ENCODE peak calls at places on chromosomes 3 and 15, in nine cellular contexts. One of them, this sample, is unnamed.

GRCh38 chr3:101879102-101879501 is 29.8 kb downstream of the NFKBIZ start:
- DNase-seq in HepG2: no peak
- DNase-seq in tibial nerve: no peak
- DNase-seq in esophagus muscularis mucosa: no peak
- DNase-seq in A549: no peak
- DNase-seq in K562: no peak
- DNase-seq in transverse colon: no peak
- DNase-seq in stomach: no peak
- DNase-seq in H1: no peak
- DNase-seq in this sample: no peak

GRCh38 chr3:71416868-71417267 is 166.7 kb downstream of the FOXP1 start:
- DNase-seq in HepG2: peak; percentile 34
- DNase-seq in tibial nerve: no peak
- DNase-seq in esophagus muscularis mucosa: no peak
- DNase-seq in A549: no peak
- DNase-seq in K562: peak; percentile 39
- DNase-seq in transverse colon: no peak
- DNase-seq in stomach: no peak
- DNase-seq in H1: peak; percentile 25
- DNase-seq in this sample: no peak

GRCh38 chr3:33789183-33789954 is 9.1 kb upstream of the PDCD6IP start:
- DNase-seq in HepG2: no peak
- DNase-seq in tibial nerve: no peak
- DNase-seq in esophagus muscularis mucosa: no peak
- DNase-seq in A549: no peak
- DNase-seq in K562: no peak
- DNase-seq in transverse colon: no peak
- DNase-seq in stomach: no peak
- DNase-seq in H1: no peak
- DNase-seq in this sample: no peak

GRCh38 chr3:151439652-151440125 is 21.2 kb downstream of the IGSF10 start:
- DNase-seq in HepG2: peak; percentile 49
- DNase-seq in tibial nerve: no peak
- DNase-seq in esophagus muscularis mucosa: no peak
- DNase-seq in A549: peak; percentile 50
- DNase-seq in K562: peak; percentile 45
- DNase-seq in transverse colon: no peak
- DNase-seq in stomach: no peak
- DNase-seq in H1: no peak
- DNase-seq in this sample: no peak

GRCh38 chr3:32278714-32279113 is 40.2 kb downstream of the CMTM8 start:
- DNase-seq in HepG2: no peak
- DNase-seq in tibial nerve: no peak
- DNase-seq in esophagus muscularis mucosa: peak; percentile 34
- DNase-seq in A549: no peak
- DNase-seq in K562: no peak
- DNase-seq in transverse colon: no peak
- DNase-seq in stomach: no peak
- DNase-seq in H1: no peak
- DNase-seq in this sample: no peak

GRCh38 chr3:173257797-173258196 is 116.8 kb upstream of the SPATA16 start:
- DNase-seq in HepG2: no peak
- DNase-seq in tibial nerve: no peak
- DNase-seq in esophagus muscularis mucosa: no peak
- DNase-seq in A549: no peak
- DNase-seq in K562: no peak
- DNase-seq in transverse colon: no peak
- DNase-seq in stomach: no peak
- DNase-seq in H1: no peak
- DNase-seq in this sample: no peak

GRCh38 chr3:114221165-114221880 is 16.1 kb downstream of the ZNF80 start:
- DNase-seq in HepG2: no peak
- DNase-seq in tibial nerve: no peak
- DNase-seq in esophagus muscularis mucosa: no peak
- DNase-seq in A549: no peak
- DNase-seq in K562: no peak
- DNase-seq in transverse colon: peak; percentile 17
- DNase-seq in stomach: no peak
- DNase-seq in H1: no peak
- DNase-seq in this sample: no peak

GRCh38 chr15:96553931-96554330 is 223.4 kb downstream of the NR2F2 start:
- DNase-seq in HepG2: no peak
- DNase-seq in tibial nerve: no peak
- DNase-seq in esophagus muscularis mucosa: no peak
- DNase-seq in A549: no peak
- DNase-seq in K562: no peak
- DNase-seq in transverse colon: no peak
- DNase-seq in stomach: no peak
- DNase-seq in H1: no peak
- DNase-seq in this sample: no peak

GRCh38 chr15:65903296-65904073 is 34.2 kb downstream of the RAB11A start:
- DNase-seq in HepG2: peak; percentile 12
- DNase-seq in tibial nerve: no peak
- DNase-seq in esophagus muscularis mucosa: peak; percentile 50
- DNase-seq in A549: no peak
- DNase-seq in K562: no peak
- DNase-seq in transverse colon: no peak
- DNase-seq in stomach: no peak
- DNase-seq in H1: no peak
- DNase-seq in this sample: no peak

GRCh38 chr3:194270627-194271458 is 80.3 kb downstream of the CPN2 start:
- DNase-seq in HepG2: peak; percentile 43
- DNase-seq in tibial nerve: peak; percentile 80
- DNase-seq in esophagus muscularis mucosa: peak; percentile 96
- DNase-seq in A549: no peak
- DNase-seq in K562: no peak
- DNase-seq in transverse colon: peak; percentile 68
- DNase-seq in stomach: peak; percentile 63
- DNase-seq in H1: no peak
- DNase-seq in this sample: peak; percentile 78

GRCh38 chr15:66459818-66460615 is 37.5 kb downstream of the SNAPC5 start:
- DNase-seq in HepG2: no peak
- DNase-seq in tibial nerve: no peak
- DNase-seq in esophagus muscularis mucosa: no peak
- DNase-seq in A549: no peak
- DNase-seq in K562: no peak
- DNase-seq in transverse colon: no peak
- DNase-seq in stomach: no peak
- DNase-seq in H1: no peak
- DNase-seq in this sample: no peak

GRCh38 chr15:52783191-52783829 is 6.8 kb downstream of the ONECUT1 start:
- DNase-seq in HepG2: no peak
- DNase-seq in tibial nerve: no peak
- DNase-seq in esophagus muscularis mucosa: no peak
- DNase-seq in A549: no peak
- DNase-seq in K562: no peak
- DNase-seq in transverse colon: no peak
- DNase-seq in stomach: no peak
- DNase-seq in H1: peak; percentile 69
- DNase-seq in this sample: no peak

DNA sequence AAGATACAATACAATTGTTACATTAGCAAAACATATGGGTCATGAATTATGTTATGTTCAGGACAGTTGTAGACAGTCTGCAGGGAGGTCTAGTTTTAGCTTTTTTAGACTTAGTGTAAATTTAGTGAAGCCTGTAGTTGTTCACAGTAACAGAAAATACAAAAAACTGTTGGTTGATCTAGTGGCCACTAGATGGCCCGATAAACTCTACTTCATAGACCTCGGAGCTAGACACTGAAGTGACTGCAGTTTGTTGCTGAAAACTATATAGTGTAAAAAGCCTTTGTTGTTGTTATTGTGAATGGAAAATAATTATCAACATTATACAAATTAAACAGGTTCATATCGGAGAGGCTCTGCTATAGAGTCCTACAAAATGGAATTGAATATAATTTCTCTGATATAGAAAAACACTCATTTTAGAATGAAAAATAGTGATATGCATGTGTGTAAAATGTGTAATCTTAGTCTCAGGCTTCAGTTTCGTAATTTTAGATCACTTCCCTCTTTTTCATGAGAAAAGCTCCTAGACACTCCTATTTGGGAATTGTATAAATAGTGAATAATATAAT is 18.3 kb downstream of the MAGEL2 start:
- DNase-seq in HepG2: no peak
- DNase-seq in tibial nerve: no peak
- DNase-seq in esophagus muscularis mucosa: no peak
- DNase-seq in A549: no peak
- DNase-seq in K562: peak; percentile 14
- DNase-seq in transverse colon: no peak
- DNase-seq in stomach: no peak
- DNase-seq in H1: no peak
- DNase-seq in this sample: no peak
- TF ChIP-seq EP300 in HepG2: no peak
- TF ChIP-seq EP300 in tibial nerve: no peak
- TF ChIP-seq EP300 in esophagus muscularis mucosa: no peak
- TF ChIP-seq EP300 in A549: no peak
- TF ChIP-seq EP300 in K562: no peak
- TF ChIP-seq EP300 in transverse colon: no peak
- TF ChIP-seq EP300 in stomach: no peak
- TF ChIP-seq EP300 in H1: no peak
- TF ChIP-seq EP300 in this sample: no peak

DNA sequence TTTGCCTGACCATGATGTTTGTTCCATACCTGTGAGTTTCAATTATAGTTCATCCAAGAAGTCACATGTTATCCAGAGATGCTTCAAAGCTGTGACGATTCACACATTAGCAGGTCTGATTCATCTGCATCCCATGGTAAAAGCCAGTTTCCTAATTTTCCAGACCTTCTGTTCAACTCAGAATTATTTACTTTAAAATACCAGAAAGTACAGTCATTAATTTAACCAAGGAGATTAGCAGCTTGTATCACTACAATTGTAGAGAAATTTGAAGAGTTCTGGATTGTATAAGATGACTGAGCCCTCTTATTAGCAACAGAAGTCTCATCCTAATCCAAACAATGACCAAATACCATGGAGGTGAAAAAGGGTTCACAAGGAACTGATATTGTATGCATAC is 76.1 kb upstream of the THBS1 start:
- DNase-seq in HepG2: no peak
- DNase-seq in tibial nerve: no peak
- DNase-seq in esophagus muscularis mucosa: peak; percentile 42
- DNase-seq in A549: no peak
- DNase-seq in K562: no peak
- DNase-seq in transverse colon: no peak
- DNase-seq in stomach: no peak
- DNase-seq in H1: no peak
- DNase-seq in this sample: no peak
- TF ChIP-seq EP300 in HepG2: no peak
- TF ChIP-seq EP300 in tibial nerve: no peak
- TF ChIP-seq EP300 in esophagus muscularis mucosa: no peak
- TF ChIP-seq EP300 in A549: no peak
- TF ChIP-seq EP300 in K562: no peak
- TF ChIP-seq EP300 in transverse colon: no peak
- TF ChIP-seq EP300 in stomach: no peak
- TF ChIP-seq EP300 in H1: no peak
- TF ChIP-seq EP300 in this sample: no peak

GRCh38 chr3:139448104-139448503 is 28.2 kb downstream of the RBP2 start:
- DNase-seq in HepG2: no peak
- DNase-seq in tibial nerve: no peak
- DNase-seq in esophagus muscularis mucosa: no peak
- DNase-seq in A549: no peak
- DNase-seq in K562: no peak
- DNase-seq in transverse colon: no peak
- DNase-seq in stomach: no peak
- DNase-seq in H1: no peak
- DNase-seq in this sample: no peak
- TF ChIP-seq EP300 in HepG2: no peak
- TF ChIP-seq EP300 in tibial nerve: no peak
- TF ChIP-seq EP300 in esophagus muscularis mucosa: no peak
- TF ChIP-seq EP300 in A549: no peak
- TF ChIP-seq EP300 in K562: no peak
- TF ChIP-seq EP300 in transverse colon: no peak
- TF ChIP-seq EP300 in stomach: no peak
- TF ChIP-seq EP300 in H1: no peak
- TF ChIP-seq EP300 in this sample: no peak

GRCh38 chr3:122942937-122943827 is 84.4 kb downstream of the SEMA5B start:
- DNase-seq in HepG2: peak; percentile 61
- DNase-seq in tibial nerve: peak; percentile 40
- DNase-seq in esophagus muscularis mucosa: no peak
- DNase-seq in A549: peak; percentile 94
- DNase-seq in K562: peak; percentile 67
- DNase-seq in transverse colon: peak; percentile 56
- DNase-seq in stomach: peak; percentile 82
- DNase-seq in H1: peak; percentile 49
- DNase-seq in this sample: peak; percentile 56

GRCh38 chr3:122941233-122942206 is 86.0 kb downstream of the SEMA5B start:
- DNase-seq in HepG2: no peak
- DNase-seq in tibial nerve: no peak
- DNase-seq in esophagus muscularis mucosa: no peak
- DNase-seq in A549: no peak
- DNase-seq in K562: peak; percentile 15
- DNase-seq in transverse colon: no peak
- DNase-seq in stomach: no peak
- DNase-seq in H1: no peak
- DNase-seq in this sample: no peak

GRCh38 chr3:122940628-122941086 is 86.9 kb downstream of the SEMA5B start:
- DNase-seq in HepG2: no peak
- DNase-seq in tibial nerve: no peak
- DNase-seq in esophagus muscularis mucosa: no peak
- DNase-seq in A549: no peak
- DNase-seq in K562: no peak
- DNase-seq in transverse colon: no peak
- DNase-seq in stomach: no peak
- DNase-seq in H1: no peak
- DNase-seq in this sample: peak; percentile 48

GRCh38 chr3:122943828-122944190 is 83.8 kb downstream of the SEMA5B start:
- DNase-seq in HepG2: no peak
- DNase-seq in tibial nerve: no peak
- DNase-seq in esophagus muscularis mucosa: no peak
- DNase-seq in A549: no peak
- DNase-seq in K562: no peak
- DNase-seq in transverse colon: no peak
- DNase-seq in stomach: no peak
- DNase-seq in H1: no peak
- DNase-seq in this sample: no peak

DNA sequence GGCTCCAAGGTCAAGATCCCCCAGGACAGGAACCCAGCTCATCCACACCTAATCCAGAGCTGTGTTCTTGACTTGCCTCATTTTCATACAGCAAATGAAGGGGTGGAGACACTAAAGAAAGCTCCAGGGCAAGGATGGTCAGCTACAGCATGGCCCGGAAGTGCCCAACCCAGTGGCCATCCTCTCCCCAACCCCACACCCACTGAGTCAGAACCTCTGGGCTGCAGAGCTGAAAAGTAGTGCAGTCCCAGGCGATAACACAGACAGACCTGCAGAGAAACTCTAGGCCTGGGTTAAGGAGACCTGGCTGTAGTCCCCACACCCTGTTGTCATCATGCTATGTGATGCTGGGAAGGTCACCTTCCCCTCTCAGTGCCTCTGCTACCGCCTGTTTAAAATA is 85.3 kb downstream of the SEMA5B start:
- DNase-seq in HepG2: no peak
- DNase-seq in tibial nerve: no peak
- DNase-seq in esophagus muscularis mucosa: no peak
- DNase-seq in A549: no peak
- DNase-seq in K562: no peak
- DNase-seq in transverse colon: no peak
- DNase-seq in stomach: no peak
- DNase-seq in H1: no peak
- DNase-seq in this sample: no peak
- TF ChIP-seq EP300 in HepG2: no peak
- TF ChIP-seq EP300 in tibial nerve: no peak
- TF ChIP-seq EP300 in esophagus muscularis mucosa: no peak
- TF ChIP-seq EP300 in A549: no peak
- TF ChIP-seq EP300 in K562: no peak
- TF ChIP-seq EP300 in transverse colon: no peak
- TF ChIP-seq EP300 in stomach: no peak
- TF ChIP-seq EP300 in H1: no peak
- TF ChIP-seq EP300 in this sample: no peak